ENCODE peak calls at places on chromosomes 7 and 10, in eight cellular contexts. Y is NCI-H446; Q is HEK293T; C is NCI-H748 treated with DMSO at 0.1 percent for 48 hours; M is aorta; N is RPMI7951; K is T-helper 1 cell; W is stimulated activated CD8-positive, alpha-beta memory T cell treated with anti-CD3 and anti-CD28 coated beads, Interleukin-4, amount 100 ng/mL, for 1 hour. F is an unnamed sample.

GRCh38 chr10:114905450-114905849 is 32.5 kb upstream of the TRUB1 start:
- DNase-seq in Y (no peak), N (peak; percentile 53), W (no peak), M (no peak), C (no peak), K (no peak), Q (no peak), F (no peak)

GRCh38 chr7:39888171-39888853 is 61.7 kb upstream of the CDK13 start:
- DNase-seq in N (no peak), Q (no peak), K (no peak), M (no peak), W (no peak), Y (no peak), C (no peak), F (no peak)

GRCh38 chr7:75721426-75721825 is 17.3 kb downstream of the HIP1 start:
- DNase-seq in M (no peak), C (no peak), Q (no peak), Y (no peak), N (no peak), W (no peak), K (no peak), F (no peak)

GRCh38 chr10:119441921-119442757 is 100.4 kb downstream of the RGS10 start:
- DNase-seq in W (no peak), Y (no peak), N (no peak), K (no peak), C (no peak), M (no peak), Q (no peak), F (no peak)

GRCh38 chr7:69568266-69568665 is 30.0 kb upstream of the AUTS2 start:
- DNase-seq in K (no peak), N (no peak), Q (no peak), C (no peak), Y (no peak), W (no peak), M (no peak), F (no peak)

GRCh38 chr7:2710256-2710655 is 22.3 kb downstream of the AMZ1 start:
- DNase-seq in C (no peak), Q (no peak), M (no peak), K (peak; percentile 61), N (no peak), W (peak; percentile 35), Y (no peak), F (peak; percentile 29)

GRCh38 chr7:151017953-151018420 is 6.3 kb downstream of the ATG9B start:
- DNase-seq in C (no peak), M (peak; percentile 75), W (peak; percentile 71), Q (peak; percentile 95), Y (peak; percentile 1), K (peak; percentile 73), N (no peak), F (peak; percentile 75)

GRCh38 chr7:7799138-7799537 is 80.7 kb upstream of the RPA3 start:
- DNase-seq in C (no peak), W (no peak), Q (no peak), N (peak; percentile 24), Y (no peak), K (no peak), M (no peak), F (no peak)

GRCh38 chr10:98371421-98371820 is 43.6 kb downstream of the PYROXD2 start:
- DNase-seq in K (no peak), Y (no peak), N (no peak), W (no peak), Q (no peak), M (no peak), C (no peak), F (no peak)

GRCh38 chr10:67665491-67665890 is 30.5 kb downstream of the CTNNA3 start:
- DNase-seq in N (peak; percentile 3), Y (no peak), Q (peak; percentile 16), C (no peak), W (no peak), M (no peak), K (peak; percentile 5), F (no peak)

GRCh38 chr10:29828978-29829377 is 194.2 kb upstream of the SVIL start:
- DNase-seq in Y (no peak), Q (no peak), C (no peak), W (no peak), M (no peak), K (peak; percentile 47), N (peak; percentile 21), F (no peak)

GRCh38 chr10:94361161-94361794 is 1.5 kb downstream of the NOC3L start:
- DNase-seq in N (peak; percentile 42), Y (no peak), M (no peak), C (no peak), K (peak; percentile 19), Q (no peak), W (no peak), F (no peak)

GRCh38 chr7:110943686-110944350 is 147.1 kb upstream of the LRRN3 start:
- DNase-seq in Y (no peak), M (no peak), K (no peak), C (no peak), N (no peak), W (no peak), Q (no peak), F (no peak)

GRCh38 chr10:73655257-73655989 is 406 bp downstream of the SYNPO2L start:
- DNase-seq in Q (no peak), W (no peak), N (no peak), Y (no peak), K (no peak), C (no peak), M (no peak), F (no peak)

GRCh38 chr7:53624391-53624790 is 589.0 kb downstream of the POM121L12 start:
- DNase-seq in Y (no peak), M (no peak), K (no peak), W (no peak), Q (no peak), N (no peak), C (no peak), F (no peak)

GRCh38 chr10:124323806-124324205 is 94.9 kb downstream of the OAT start:
- DNase-seq in W (no peak), C (no peak), Q (no peak), M (no peak), K (no peak), N (no peak), Y (no peak), F (no peak)